ENCODE peak calls at places on chromosomes 2 and 18, in four cellular contexts. K is SK-N-SH, T is PC-9, A is PC-3. D is an unnamed sample. For H4K20me1, the result is how much of the 10 kb centered on the place peaks cover.

GRCh38 chr2:190800528-190800927 is 80.1 kb upstream of the GLS start:
- DNase-seq in K (no peak), A (no peak), T (no peak), D (no peak)

GRCh38 chr2:43124667-43125057 is 101.7 kb downstream of the ZFP36L2 start:
- DNase-seq in T (no peak), A (no peak), K (no peak), D (no peak)

GRCh38 chr2:81600088-81600487 is 1295.5 kb upstream of the LRRTM1 start:
- DNase-seq in K (no peak), T (no peak), A (no peak), D (peak)

GRCh38 chr2:47891369-47892337 is 14.6 kb downstream of the FBXO11 start:
- DNase-seq in T (no peak), A (no peak), K (no peak), D (no peak)

GRCh38 chr2:9639000-9639602 is 8.3 kb upstream of the YWHAQ start:
- DNase-seq in T (no peak), A (no peak), K (no peak), D (no peak)

GRCh38 chr2:67828066-67828465 is 234.7 kb downstream of the C1D start:
- DNase-seq in T (no peak), A (peak), K (no peak), D (no peak)

GRCh38 chr2:39513641-39514094 is 76.6 kb upstream of the MAP4K3 start:
- DNase-seq in A (peak), K (peak), T (peak), D (peak)

GRCh38 chr2:83817511-83817910 is 641.6 kb downstream of the SUCLG1 start:
- DNase-seq in K (no peak), A (peak), T (no peak), D (no peak)

GRCh38 chr18:3661121-3661520 is 211.1 kb downstream of the TGIF1 start:
- DNase-seq in K (no peak), A (no peak), T (no peak), D (no peak)

GRCh38 chr18:35467624-35468016 is 30.1 kb downstream of the INO80C start:
- DNase-seq in A (no peak), K (no peak), T (no peak), D (no peak)

GRCh38 chr18:7459851-7460774 is 107.0 kb upstream of the PTPRM start:
- DNase-seq in A (no peak), K (no peak), T (no peak), D (no peak)

GRCh38 chr2:233810385-233810784 is 32.3 kb downstream of the MROH2A start:
- DNase-seq in A (no peak), K (no peak), T (no peak), D (no peak)

GRCh38 chr2:225041210-225041870 is 928 bp downstream of the DOCK10 start:
- DNase-seq in T (peak), K (peak), A (peak), D (peak)

GRCh38 chr2:172807011-172807410 is 71.4 kb downstream of the RAPGEF4 start:
- DNase-seq in A (no peak), K (no peak), T (no peak), D (no peak)

GRCh38 chr2:3630631-3631030 is 27.4 kb upstream of the ALLC start:
- DNase-seq in T (no peak), A (no peak), K (no peak), D (peak)

GRCh38 chr2:16773080-16773713 is 107.6 kb upstream of the CYRIA start:
- DNase-seq in A (peak), T (peak), K (peak), D (peak)

GRCh38 chr18:37230762-37231161 is 334.8 kb downstream of the CELF4 start:
- DNase-seq in T (no peak), A (no peak), K (no peak), D (no peak)

GRCh38 chr2:12928197-12928596 is 211.5 kb downstream of the TRIB2 start:
- DNase-seq in A (peak), K (peak), T (no peak), D (peak)

GRCh38 chr2:145682536-145683157 is 1162.7 kb upstream of the ZEB2 start:
- DNase-seq in T (no peak), A (peak), K (no peak), D (peak)

GRCh38 chr2:152036611-152037469 is 62.0 kb downstream of the CACNB4 start:
- DNase-seq in K (peak), T (peak), A (peak), D (peak)

GRCh38 chr2:74540291-74540690 is 10.6 kb downstream of the HTRA2 start:
- DNase-seq in A (no peak), K (no peak), T (no peak), D (peak)

GRCh38 chr2:218815244-218815637 is 16.4 kb downstream of the PRKAG3 start:
- DNase-seq in T (no peak), K (no peak), A (no peak), D (no peak)

GRCh38 chr2:134558208-134558890 is 160.5 kb downstream of the TMEM163 start:
- DNase-seq in A (no peak), T (no peak), K (no peak), D (no peak)

GRCh38 chr2:24514820-24515219 is 23.8 kb downstream of the NCOA1 start:
- DNase-seq in K (no peak), A (no peak), T (no peak), D (no peak)

GRCh38 chr2:201208563-201209252 is 25.8 kb downstream of the CASP10 start:
- DNase-seq in A (no peak), T (no peak), K (no peak), D (no peak)

GRCh38 chr18:808086-808485 is 4.0 kb downstream of the YES1 start:
- DNase-seq in K (no peak), T (no peak), A (no peak), D (peak)

GRCh38 chr2:238284802-238285515 is 3.5 kb downstream of the PER2 start:
- DNase-seq in K (no peak), A (no peak), T (no peak), D (peak)

GRCh38 chr2:60808330-60808801 is 52.3 kb downstream of the PAPOLG start:
- DNase-seq in K (no peak), A (no peak), T (no peak), D (no peak)

GRCh38 chr18:31325051-31325450 is 7.1 kb downstream of the DSG1 start:
- DNase-seq in T (no peak), K (no peak), A (peak), D (peak)

GRCh38 chr2:191942114-191943103 is 95.5 kb upstream of the CAVIN2 start:
- DNase-seq in T (no peak), K (peak), A (no peak), D (no peak)

GRCh38 chr2:101012706-101013181 is 10.7 kb downstream of the RPL31 start:
- DNase-seq in K (peak), T (peak), A (peak), D (peak)

DNA sequence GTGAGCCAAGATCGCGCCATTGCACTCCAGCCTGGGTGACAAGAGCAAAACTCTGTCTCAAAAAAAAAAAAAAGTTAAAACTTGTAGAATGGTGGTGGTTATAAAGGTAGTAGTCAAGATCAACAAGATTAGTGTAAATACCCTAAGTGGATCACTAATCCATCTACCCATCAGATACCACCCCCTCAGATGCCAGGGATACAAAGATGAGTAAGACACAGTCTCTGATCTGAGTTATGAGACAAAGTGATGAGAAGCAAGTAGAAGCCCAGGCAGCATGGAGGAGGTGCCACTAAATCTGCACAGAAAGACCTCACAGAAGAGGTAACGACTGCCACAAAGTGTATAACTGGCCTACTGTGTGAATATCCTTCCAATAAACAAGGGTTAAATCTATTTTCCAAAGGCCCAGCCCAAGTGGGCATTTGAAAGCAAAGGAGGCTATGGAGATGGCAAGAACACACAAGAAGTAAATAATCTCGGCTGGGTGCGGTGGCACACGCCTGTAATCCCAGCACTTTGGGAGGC is 20.2 kb downstream of the NFE2L2 start:
- DNase-seq in K (no peak), T (no peak), A (no peak), D (no peak)
- H4K20me1 ChIP-seq in K (under half), T (under half), A (under half), D (under half)

GRCh38 chr18:2573408-2573807 is 2.1 kb downstream of the NDC80 start:
- DNase-seq in K (no peak), T (no peak), A (no peak), D (no peak)
- H3K4me3 ChIP-seq in K (peak), T (peak), A (peak), D (peak)

GRCh38 chr2:26718949-26719686 is 26.6 kb downstream of the KCNK3 start:
- DNase-seq in K (no peak), A (no peak), T (no peak), D (no peak)
- H3K27ac ChIP-seq in K (no peak), A (no peak), T (no peak), D (no peak)

GRCh38 chr2:189446780-189447179 is 5.5 kb downstream of the WDR75 start:
- DNase-seq in K (no peak), A (no peak), T (no peak), D (no peak)
- H4K20me1 ChIP-seq in K (under half), A (under half), T (under half), D (under half)

GRCh38 chr2:148680462-148680861 is 35.9 kb downstream of the EPC2 start:
- DNase-seq in K (no peak), T (no peak), A (no peak), D (no peak)

GRCh38 chr2:148684507-148684906 is 40.0 kb downstream of the EPC2 start:
- DNase-seq in A (no peak), K (no peak), T (no peak), D (no peak)

GRCh38 chr2:148675708-148676107 is 31.2 kb downstream of the EPC2 start:
- DNase-seq in K (no peak), T (no peak), A (no peak), D (no peak)

DNA sequence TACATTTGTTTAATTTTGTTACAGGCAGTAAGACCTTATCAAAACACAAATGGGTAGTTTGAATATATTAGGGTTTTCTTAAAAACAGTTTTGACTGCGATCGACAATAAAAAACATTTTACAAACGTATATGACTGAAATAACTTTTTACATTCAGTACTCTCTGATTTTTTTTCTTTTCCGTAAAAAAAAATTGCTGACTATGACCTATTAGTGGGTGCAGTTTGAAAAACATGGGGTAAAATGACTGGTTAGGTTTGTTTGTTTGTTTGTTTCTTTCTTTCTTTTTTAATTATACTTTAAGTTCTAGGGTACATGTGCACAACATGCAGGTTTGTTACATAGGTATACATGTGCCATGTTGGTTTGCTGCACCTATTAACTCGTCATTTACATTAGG is 36.9 kb downstream of the EPC2 start:
- DNase-seq in K (no peak), A (no peak), T (no peak), D (no peak)
- H3K4me3 ChIP-seq in K (no peak), A (no peak), T (no peak), D (no peak)

GRCh38 chr18:13217466-13217961 is 1.0 kb upstream of the LDLRAD4 start:
- DNase-seq in A (no peak), K (peak), T (peak), D (peak)
- H3K27ac ChIP-seq in A (no peak), K (peak), T (no peak), D (no peak)

GRCh38 chr18:55413474-55413873 is 174.5 kb downstream of the TCF4 start:
- DNase-seq in T (no peak), K (no peak), A (peak), D (no peak)
- H4K20me1 ChIP-seq in T (under half), K (under half), A (under half), D (under half)

D was measured in osteoblast.